ENCODE peak calls at places on chromosomes 7 and 10, in six cellular contexts. M is stomach, Z is ovary, D is H1, F is pancreas, N is transverse colon. X is an unnamed sample. For H3K4me1, the result is how much of the 10 kb centered on the place peaks cover.

GRCh38 chr10:117339569-117339968 is 35.7 kb downstream of the PDZD8 start:
- DNase-seq in D (no peak), F (no peak), M (no peak), Z (no peak), N (no peak), X (no peak)

GRCh38 chr10:71933651-71934050 is 30.5 kb upstream of the CHST3 start:
- DNase-seq in M (no peak), D (no peak), F (no peak), N (no peak), Z (no peak), X (no peak)

GRCh38 chr10:58143944-58144343 is 123.8 kb downstream of the IPMK start:
- DNase-seq in N (no peak), D (no peak), Z (no peak), F (no peak), M (no peak), X (no peak)

GRCh38 chr10:71767420-71768035 is 5.8 kb downstream of the VSIR start:
- DNase-seq in D (no peak), F (no peak), M (no peak), Z (peak), N (peak), X (no peak)

GRCh38 chr7:117164578-117164977 is 158.3 kb downstream of the WNT2 start:
- DNase-seq in D (no peak), M (no peak), N (no peak), Z (no peak), F (no peak), X (no peak)

GRCh38 chr10:118459642-118460193 is 117.6 kb upstream of the FAM204A start:
- DNase-seq in Z (peak), F (peak), M (peak), N (peak), D (peak), X (peak)

GRCh38 chr10:132946806-132947530 is 4.6 kb upstream of the CFAP46 start:
- DNase-seq in D (no peak), Z (no peak), M (no peak), N (no peak), F (no peak), X (no peak)

GRCh38 chr7:54833021-54833467 is 74.0 kb upstream of the SEC61G start:
- DNase-seq in F (no peak), D (no peak), N (no peak), Z (no peak), M (no peak), X (no peak)

GRCh38 chr10:100238429-100238828 is 9.0 kb upstream of the CHUK start:
- DNase-seq in M (no peak), Z (no peak), F (no peak), N (no peak), D (no peak), X (no peak)

GRCh38 chr7:18570890-18571478 is 75.4 kb downstream of the HDAC9 start:
- DNase-seq in Z (no peak), D (no peak), N (no peak), M (no peak), F (no peak), X (no peak)

GRCh38 chr7:17672774-17673173 is 267.5 kb downstream of the SNX13 start:
- DNase-seq in D (no peak), N (no peak), F (no peak), M (no peak), Z (no peak), X (no peak)

DNA sequence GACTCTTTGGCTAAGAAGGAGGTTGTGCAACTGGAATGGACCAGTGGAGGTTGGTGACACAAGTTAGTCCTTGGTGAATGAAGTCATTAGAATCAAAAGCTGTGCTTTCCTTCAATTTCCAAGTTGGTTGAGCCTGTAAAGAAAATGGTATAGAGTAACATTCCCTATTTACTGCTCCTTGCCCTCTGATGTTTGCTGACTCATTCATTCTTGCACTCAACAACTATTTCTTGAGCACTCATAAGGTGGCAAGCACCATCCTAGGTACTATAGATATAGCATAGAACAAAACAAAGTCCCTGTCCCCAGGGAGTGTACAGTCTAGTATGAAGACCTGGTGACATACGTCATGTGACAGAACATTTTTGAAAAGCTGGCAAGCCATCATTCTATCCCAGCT is 118.9 kb upstream of the CCDC6 start:
- DNase-seq in N (no peak), D (no peak), M (no peak), F (no peak), Z (no peak), X (no peak)
- H3K4me1 ChIP-seq in N (under half), D (under half), M (under half), F (under half), Z (under half), X (under half)

DNA sequence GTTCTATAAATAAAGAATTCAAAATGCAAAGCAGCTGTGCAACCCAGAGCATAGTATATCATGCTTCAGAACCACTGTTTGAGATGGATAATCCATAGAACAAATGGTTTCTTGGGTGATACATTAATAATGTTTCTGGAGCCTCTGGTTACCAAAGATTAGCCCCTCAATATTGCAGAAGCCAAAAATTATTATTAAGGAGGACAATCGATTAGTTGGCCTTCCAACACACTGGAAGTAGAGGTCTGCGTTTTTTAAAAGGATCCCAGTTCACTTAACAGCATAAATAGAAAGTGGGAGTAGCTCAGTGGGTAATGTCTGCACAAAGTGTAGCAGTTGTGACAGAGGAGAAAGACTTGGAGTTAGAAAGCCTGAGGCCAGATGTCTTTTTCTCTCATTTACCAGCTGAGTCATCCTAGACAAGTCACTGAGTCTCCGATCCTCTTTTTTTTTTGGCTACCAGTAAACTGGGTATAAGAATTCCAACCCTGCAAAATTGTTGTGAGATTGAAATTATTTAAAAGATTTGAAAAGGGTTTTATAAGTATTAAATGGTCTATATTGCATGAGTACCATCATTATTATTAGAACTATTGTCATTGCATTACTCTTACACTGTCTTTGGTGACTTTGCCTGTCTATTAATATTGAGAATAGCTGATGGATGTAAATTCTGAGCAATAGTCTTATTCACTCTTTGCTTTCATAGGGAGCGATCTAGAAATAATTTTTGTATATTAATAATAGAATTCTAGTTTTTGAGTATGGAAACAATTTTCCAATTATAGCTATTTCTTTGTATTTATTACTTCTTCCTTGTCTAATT is 73.8 kb downstream of the ARID5B start:
- DNase-seq in M (no peak), F (no peak), N (no peak), Z (no peak), D (no peak), X (no peak)
- H3K4me3 ChIP-seq in M (no peak), F (no peak), N (no peak), Z (no peak), D (no peak), X (no peak)

GRCh38 chr7:107917770-107918651 is 27.0 kb downstream of the DLD start:
- DNase-seq in F (no peak), D (no peak), Z (no peak), M (no peak), N (no peak), X (no peak)
- H3K27ac ChIP-seq in F (no peak), D (no peak), Z (no peak), M (peak), N (peak), X (peak)

GRCh38 chr7:99141756-99142726 is 1.9 kb downstream of the SMURF1 start:
- DNase-seq in Z (peak), N (peak), M (peak), D (peak), F (peak), X (peak)
- H3K4me1 ChIP-seq in Z (under half), N (half or more), M (under half), D (under half), F (under half), X (under half)

DNA sequence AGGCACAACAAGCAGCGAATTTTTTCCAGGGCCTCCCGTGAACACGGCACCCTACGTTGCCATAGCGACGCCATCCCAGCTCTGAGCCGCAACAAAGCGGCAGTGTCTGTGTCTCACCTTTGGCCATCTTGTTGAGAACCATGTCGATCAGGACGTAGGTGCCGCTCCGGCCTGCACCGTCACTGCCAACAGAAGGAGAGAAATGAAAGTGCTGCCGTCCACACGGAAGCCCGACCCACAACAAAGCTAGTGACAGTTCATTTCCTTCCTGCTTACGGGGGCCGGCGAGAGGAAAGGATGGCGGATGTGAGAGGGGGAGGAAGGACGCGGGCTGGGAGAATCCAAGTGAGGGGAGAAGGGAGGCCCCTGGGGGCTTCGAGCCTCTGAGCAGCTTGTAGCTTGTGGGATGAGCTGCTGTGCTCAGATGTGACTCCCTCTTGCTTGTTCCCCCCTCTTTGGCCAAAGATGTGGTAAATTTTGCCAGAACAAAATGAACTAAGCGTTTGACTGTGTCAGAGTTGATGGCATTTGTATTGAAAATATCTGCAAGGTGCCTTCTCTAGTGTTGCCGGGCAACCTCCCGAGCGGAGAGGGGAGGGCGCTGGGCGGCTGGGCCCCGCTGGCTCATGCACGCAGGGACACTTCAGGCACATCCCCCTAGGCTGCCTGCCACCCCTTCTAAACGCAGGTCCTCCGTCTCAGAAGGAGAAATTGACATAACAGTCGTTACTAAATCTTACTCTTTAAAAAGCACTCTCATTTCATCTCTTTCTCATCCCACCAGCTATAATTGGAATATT is 232.2 kb downstream of the DNAJB6 start:
- DNase-seq in Z (peak), M (peak), N (peak), F (peak), D (peak), X (peak)
- H3K4me3 ChIP-seq in Z (peak), M (peak), N (peak), F (peak), D (no peak), X (peak)

GRCh38 chr7:131219277-131220041 is 108.2 kb upstream of the MKLN1 start:
- DNase-seq in F (no peak), Z (no peak), N (peak), M (no peak), D (no peak), X (peak)
- H3K27ac ChIP-seq in F (peak), Z (no peak), N (peak), M (peak), D (peak), X (peak)

X was measured in left lung.